ENCODE peak calls at places on chromosomes 1 and 21, in five cellular contexts. Z, Y, M, U and N are unnamed samples.

GRCh38 chr1:40039757-40040510 is 595 bp upstream of the CAP1 start:
- DNase-seq in Z (peak; percentile 51), Y (peak; percentile 96), M (peak; percentile 85), U (peak; percentile 82), N (peak; percentile 92)

GRCh38 chr1:42046772-42047552 is 106.2 kb upstream of the GUCA2B start:
- DNase-seq in Z (no peak), Y (no peak), M (no peak), U (no peak), N (no peak)

GRCh38 chr1:113207019-113207418 is 134.0 kb downstream of the LRIG2 start:
- DNase-seq in Z (no peak), Y (no peak), M (no peak), U (no peak), N (no peak)

GRCh38 chr1:77899647-77900320 is 11.4 kb downstream of the NEXN start:
- DNase-seq in Z (no peak), Y (no peak), M (no peak), U (no peak), N (no peak)

GRCh38 chr1:42721926-42722325 is 18.1 kb downstream of the CLDN19 start:
- DNase-seq in Z (no peak), Y (no peak), M (no peak), U (no peak), N (no peak)

GRCh38 chr1:39485046-39485803 is 6.2 kb upstream of the BMP8A start:
- DNase-seq in Z (peak; percentile 35), Y (no peak), M (no peak), U (no peak), N (no peak)

GRCh38 chr1:89873250-89873649 is 52.4 kb downstream of the LRRC8D start:
- DNase-seq in Z (no peak), Y (no peak), M (no peak), U (no peak), N (no peak)

GRCh38 chr1:160423966-160424365 is 23.6 kb downstream of the VANGL2 start:
- DNase-seq in Z (no peak), Y (no peak), M (no peak), U (no peak), N (no peak)

GRCh38 chr1:116710326-116711060 is 43.0 kb upstream of the IGSF3 start:
- DNase-seq in Z (no peak), Y (no peak), M (no peak), U (no peak), N (no peak)

GRCh38 chr1:2076826-2077225 is 26.6 kb downstream of the PRKCZ start:
- DNase-seq in Z (no peak), Y (no peak), M (no peak), U (no peak), N (no peak)

GRCh38 chr1:96722161-96722908 is 751 bp downstream of the PTBP2 start:
- DNase-seq in Z (peak; percentile 83), Y (peak; percentile 88), M (peak; percentile 41), U (peak; percentile 26), N (no peak)

GRCh38 chr1:101217148-101217547 is 19.7 kb upstream of the S1PR1 start:
- DNase-seq in Z (no peak), Y (no peak), M (no peak), U (no peak), N (no peak)

GRCh38 chr1:32925360-32926142 is 24.4 kb upstream of the TMEM54 start:
- DNase-seq in Z (no peak), Y (no peak), M (no peak), U (no peak), N (no peak)

GRCh38 chr1:167564592-167564991 is 11.0 kb upstream of the CREG1 start:
- DNase-seq in Z (no peak), Y (no peak), M (peak; percentile 41), U (no peak), N (no peak)

GRCh38 chr1:155226910-155227260 is 18.4 kb downstream of the MTX1 start:
- DNase-seq in Z (peak; percentile 50), Y (no peak), M (peak; percentile 67), U (no peak), N (no peak)

GRCh38 chr21:26389971-26390641 is 183.0 kb downstream of the CYYR1 start:
- DNase-seq in Z (no peak), Y (no peak), M (peak; percentile 9), U (peak; percentile 23), N (no peak)